ENCODE peak calls at places on chromosomes 16 and 17, in five cellular contexts. M, L, E, H and D are unnamed samples.

GRCh38 chr16:89529097-89529496 is 20.9 kb downstream of the SPG7 start:
- DNase-seq in M (no peak), E (no peak), L (no peak), H (no peak), D (no peak)

GRCh38 chr17:36907407-36907806 is 29.9 kb upstream of the LHX1 start:
- DNase-seq in E (no peak), L (no peak), M (no peak), H (no peak), D (no peak)

GRCh38 chr16:75938818-75939217 is 212.5 kb upstream of the CPHXL start:
- DNase-seq in E (no peak), M (no peak), L (no peak), H (no peak), D (no peak)

GRCh38 chr16:4505356-4506153 is 29.4 kb downstream of the HMOX2 start:
- DNase-seq in L (no peak), H (peak; percentile 81), M (no peak), E (no peak), D (peak; percentile 90)

GRCh38 chr17:38897176-38897575 is 27.3 kb downstream of the LASP1 start:
- DNase-seq in M (no peak), H (no peak), L (no peak), E (no peak), D (no peak)

GRCh38 chr17:20267459-20267842 is 199.9 kb downstream of the LGALS9B start:
- DNase-seq in H (peak; percentile 73), L (no peak), E (no peak), M (no peak), D (no peak)

GRCh38 chr17:78122221-78122990 is 6.1 kb downstream of the TMC6 start:
- DNase-seq in M (no peak), E (no peak), H (no peak), L (no peak), D (no peak)

GRCh38 chr17:69269174-69269998 is 40.8 kb upstream of the ABCA10 start:
- DNase-seq in E (peak; percentile 59), H (no peak), M (no peak), L (no peak), D (no peak)

GRCh38 chr17:77635176-77635575 is 323.3 kb upstream of the TNRC6C start:
- DNase-seq in H (no peak), M (peak; percentile 50), L (no peak), E (no peak), D (no peak)

GRCh38 chr17:42240201-42240600 is 36.0 kb downstream of the STAT5B start:
- DNase-seq in L (no peak), E (no peak), H (no peak), M (no peak), D (no peak)

GRCh38 chr16:28924399-28924761 is 658 bp downstream of the RABEP2 start:
- DNase-seq in E (no peak), H (no peak), M (no peak), L (no peak), D (no peak)

GRCh38 chr16:11233727-11234376 is 22.2 kb downstream of the SOCS1 start:
- DNase-seq in H (no peak), L (no peak), M (no peak), E (no peak), D (peak; percentile 46)

GRCh38 chr16:15874745-15875314 is 13.6 kb downstream of the CEP20 start:
- DNase-seq in M (peak; percentile 70), E (peak; percentile 90), L (peak; percentile 60), H (no peak), D (peak; percentile 42)

GRCh38 chr16:77585379-77585778 is 136.9 kb upstream of the NUDT7 start:
- DNase-seq in M (no peak), E (peak; percentile 27), H (no peak), L (no peak), D (no peak)

GRCh38 chr17:18964550-18964949 is 12.6 kb downstream of the SLC5A10 start:
- DNase-seq in L (no peak), H (no peak), E (no peak), M (no peak), D (no peak)

GRCh38 chr17:43316522-43317142 is 82.2 kb upstream of the ARL4D start:
- DNase-seq in M (peak; percentile 47), L (no peak), E (peak; percentile 41), H (no peak), D (peak; percentile 51)

GRCh38 chr17:50634915-50635719 is 436 bp downstream of the ABCC3 start:
- DNase-seq in H (no peak), L (peak; percentile 85), M (peak; percentile 54), E (peak; percentile 48), D (no peak)

GRCh38 chr17:2990396-2990795 is 73.0 kb downstream of the OR1D5 start:
- DNase-seq in H (no peak), L (no peak), E (no peak), M (no peak), D (no peak)

GRCh38 chr17:78330570-78331224 is 29.2 kb downstream of the SOCS3 start:
- DNase-seq in H (no peak), L (peak; percentile 29), M (no peak), E (no peak), D (no peak)

GRCh38 chr16:53768593-53768992 is 64.6 kb downstream of the FTO start:
- DNase-seq in L (no peak), M (no peak), H (no peak), E (peak; percentile 91), D (no peak)
- TF ChIP-seq EZH2phosphoT487 in L (no peak), M (no peak), H (no peak), E (peak; percentile 95), D (no peak)

DNA sequence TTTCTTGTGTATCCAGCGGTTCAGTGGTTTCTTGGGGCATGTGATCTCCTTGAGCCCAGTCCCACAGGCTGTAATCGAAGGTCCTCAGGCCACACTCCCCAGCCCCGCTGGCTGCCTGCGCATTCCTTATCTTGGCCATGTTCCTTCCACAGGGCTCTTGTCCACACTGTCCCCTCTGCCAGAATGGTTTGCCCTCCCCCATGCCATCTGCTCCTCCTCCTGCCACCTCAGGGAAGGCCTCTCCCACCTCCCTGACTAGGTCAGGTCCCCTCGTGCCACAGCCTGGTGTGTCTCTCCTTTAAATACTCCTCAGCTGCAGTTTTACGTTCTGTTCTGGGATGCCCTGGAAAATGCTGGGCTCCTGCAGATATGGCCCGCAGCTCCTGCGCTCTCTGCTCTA is 12.1 kb upstream of the NLRC5 start:
- DNase-seq in L (no peak), H (no peak), M (no peak), E (no peak), D (no peak)
- H3K4me1 ChIP-seq in L (no peaks in the 10 kb centered on the region), H (peaks cover 15% of the 10 kb centered on the region), M (peaks cover 12% of the 10 kb centered on the region), E (peaks cover 5% of the 10 kb centered on the region), D (peaks cover 95% of the 10 kb centered on the region)

GRCh38 chr17:73645050-73645871 is 1.0 kb upstream of the SDK2 start:
- DNase-seq in M (peak; percentile 94), H (no peak), E (peak; percentile 50), L (peak; percentile 90), D (peak; percentile 50)
- TF ChIP-seq EZH2phosphoT487 in M (no peak), H (no peak), E (no peak), L (no peak), D (no peak)

DNA sequence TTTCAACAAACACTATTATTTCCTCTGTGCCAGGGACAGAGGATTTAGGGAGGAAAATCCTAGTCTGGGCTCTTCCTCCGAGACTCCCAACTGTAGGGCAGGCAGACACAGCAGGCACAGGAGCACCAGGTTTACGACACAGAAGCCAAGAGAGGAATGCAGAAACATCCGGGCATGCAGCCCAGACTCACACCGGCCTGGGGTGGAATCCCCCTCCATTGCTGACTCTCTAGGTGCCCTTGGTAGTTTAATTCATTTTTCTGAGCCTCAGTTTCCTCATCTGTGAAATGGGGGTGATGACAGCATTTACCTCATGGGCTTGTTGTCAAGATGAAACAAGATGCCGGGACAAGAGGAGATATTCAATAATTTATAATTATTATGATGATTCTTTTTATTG is 14.9 kb downstream of the CA4 start:
- DNase-seq in M (no peak), E (no peak), L (no peak), H (no peak), D (no peak)
- H3K4me1 ChIP-seq in M (peaks cover 43% of the 10 kb centered on the region), E (no peaks in the 10 kb centered on the region), L (no peaks in the 10 kb centered on the region), H (peaks cover 15% of the 10 kb centered on the region), D (no peaks in the 10 kb centered on the region)